ENCODE peak calls at places on chromosomes 3 and 15, in six cellular contexts. One of them, this sample, is unnamed.

GRCh38 chr15:85527907-85528306 is 147.5 kb downstream of the AKAP13 start:
- DNase-seq in spleen: no peak
- DNase-seq in breast epithelium: no peak
- DNase-seq in GM12878: no peak
- DNase-seq in stomach: no peak
- DNase-seq in transverse colon: no peak
- DNase-seq in this sample: no peak

GRCh38 chr3:142815803-142816202 is 73.1 kb downstream of the PCOLCE2 start:
- DNase-seq in spleen: no peak
- DNase-seq in breast epithelium: no peak
- DNase-seq in GM12878: no peak
- DNase-seq in stomach: no peak
- DNase-seq in transverse colon: no peak
- DNase-seq in this sample: no peak

GRCh38 chr3:141401584-141402475 is 33.5 kb downstream of the ZBTB38 start:
- DNase-seq in spleen: peak; percentile 93
- DNase-seq in breast epithelium: no peak
- DNase-seq in GM12878: no peak
- DNase-seq in stomach: peak; percentile 53
- DNase-seq in transverse colon: peak; percentile 51
- DNase-seq in this sample: no peak

GRCh38 chr3:150870406-150870805 is 34.8 kb downstream of the MINDY4B start:
- DNase-seq in spleen: no peak
- DNase-seq in breast epithelium: no peak
- DNase-seq in GM12878: no peak
- DNase-seq in stomach: no peak
- DNase-seq in transverse colon: no peak
- DNase-seq in this sample: no peak

GRCh38 chr3:67947808-67948508 is 293.5 kb upstream of the SUCLG2 start:
- DNase-seq in spleen: peak; percentile 71
- DNase-seq in breast epithelium: no peak
- DNase-seq in GM12878: no peak
- DNase-seq in stomach: no peak
- DNase-seq in transverse colon: no peak
- DNase-seq in this sample: no peak

GRCh38 chr3:179852117-179852886 is 184.4 kb downstream of the PEX5L start:
- DNase-seq in spleen: no peak
- DNase-seq in breast epithelium: no peak
- DNase-seq in GM12878: no peak
- DNase-seq in stomach: no peak
- DNase-seq in transverse colon: no peak
- DNase-seq in this sample: no peak

GRCh38 chr3:158100681-158101080 is 5.5 kb downstream of the SHOX2 start:
- DNase-seq in spleen: no peak
- DNase-seq in breast epithelium: no peak
- DNase-seq in GM12878: no peak
- DNase-seq in stomach: no peak
- DNase-seq in transverse colon: no peak
- DNase-seq in this sample: no peak

GRCh38 chr3:186609247-186609868 is 3.5 kb upstream of the AHSG start:
- DNase-seq in spleen: no peak
- DNase-seq in breast epithelium: no peak
- DNase-seq in GM12878: no peak
- DNase-seq in stomach: peak; percentile 41
- DNase-seq in transverse colon: no peak
- DNase-seq in this sample: no peak

GRCh38 chr3:95333826-95334225 is 1271.0 kb downstream of the NSUN3 start:
- DNase-seq in spleen: no peak
- DNase-seq in breast epithelium: no peak
- DNase-seq in GM12878: no peak
- DNase-seq in stomach: no peak
- DNase-seq in transverse colon: no peak
- DNase-seq in this sample: no peak

GRCh38 chr3:64895095-64895494 is 207.3 kb upstream of the ADAMTS9 start:
- DNase-seq in spleen: no peak
- DNase-seq in breast epithelium: no peak
- DNase-seq in GM12878: no peak
- DNase-seq in stomach: no peak
- DNase-seq in transverse colon: no peak
- DNase-seq in this sample: no peak

GRCh38 chr15:96123028-96123400 is 207.5 kb upstream of the NR2F2 start:
- DNase-seq in spleen: no peak
- DNase-seq in breast epithelium: no peak
- DNase-seq in GM12878: no peak
- DNase-seq in stomach: no peak
- DNase-seq in transverse colon: no peak
- DNase-seq in this sample: no peak

GRCh38 chr3:59766165-59766872 is 716.5 kb upstream of the CFAP20DC start:
- DNase-seq in spleen: no peak
- DNase-seq in breast epithelium: no peak
- DNase-seq in GM12878: no peak
- DNase-seq in stomach: no peak
- DNase-seq in transverse colon: no peak
- DNase-seq in this sample: no peak

GRCh38 chr15:89381888-89382287 is 47.3 kb upstream of the POLG start:
- DNase-seq in spleen: no peak
- DNase-seq in breast epithelium: no peak
- DNase-seq in GM12878: no peak
- DNase-seq in stomach: no peak
- DNase-seq in transverse colon: no peak
- DNase-seq in this sample: no peak

GRCh38 chr3:83317605-83318004 is 1556.2 kb upstream of the GBE1 start:
- DNase-seq in spleen: no peak
- DNase-seq in breast epithelium: no peak
- DNase-seq in GM12878: no peak
- DNase-seq in stomach: no peak
- DNase-seq in transverse colon: no peak
- DNase-seq in this sample: no peak

GRCh38 chr15:20351448-20351961 is 190.1 kb downstream of the GOLGA6L6 start:
- DNase-seq in spleen: peak; percentile 84
- DNase-seq in breast epithelium: peak; percentile 51
- DNase-seq in GM12878: no peak
- DNase-seq in stomach: peak; percentile 24
- DNase-seq in transverse colon: no peak
- DNase-seq in this sample: peak; percentile 88

GRCh38 chr15:37888356-37888755 is 46.1 kb upstream of the TMCO5A start:
- DNase-seq in spleen: no peak
- DNase-seq in breast epithelium: no peak
- DNase-seq in GM12878: no peak
- DNase-seq in stomach: no peak
- DNase-seq in transverse colon: no peak
- DNase-seq in this sample: no peak

GRCh38 chr3:13544293-13544831 is 4.6 kb upstream of the FBLN2 start:
- DNase-seq in spleen: no peak
- DNase-seq in breast epithelium: no peak
- DNase-seq in GM12878: no peak
- DNase-seq in stomach: no peak
- DNase-seq in transverse colon: no peak
- DNase-seq in this sample: no peak

GRCh38 chr3:30357897-30358296 is 248.5 kb upstream of the TGFBR2 start:
- DNase-seq in spleen: no peak
- DNase-seq in breast epithelium: no peak
- DNase-seq in GM12878: no peak
- DNase-seq in stomach: no peak
- DNase-seq in transverse colon: no peak
- DNase-seq in this sample: no peak

GRCh38 chr3:70871909-70872656 is 559.6 kb upstream of the MDFIC2 start:
- DNase-seq in spleen: no peak
- DNase-seq in breast epithelium: no peak
- DNase-seq in GM12878: no peak
- DNase-seq in stomach: no peak
- DNase-seq in transverse colon: no peak
- DNase-seq in this sample: no peak

GRCh38 chr15:84826369-84826823 is 9.2 kb downstream of the ALPK3 start:
- DNase-seq in spleen: no peak
- DNase-seq in breast epithelium: no peak
- DNase-seq in GM12878: no peak
- DNase-seq in stomach: peak; percentile 76
- DNase-seq in transverse colon: peak; percentile 50
- DNase-seq in this sample: no peak

DNA sequence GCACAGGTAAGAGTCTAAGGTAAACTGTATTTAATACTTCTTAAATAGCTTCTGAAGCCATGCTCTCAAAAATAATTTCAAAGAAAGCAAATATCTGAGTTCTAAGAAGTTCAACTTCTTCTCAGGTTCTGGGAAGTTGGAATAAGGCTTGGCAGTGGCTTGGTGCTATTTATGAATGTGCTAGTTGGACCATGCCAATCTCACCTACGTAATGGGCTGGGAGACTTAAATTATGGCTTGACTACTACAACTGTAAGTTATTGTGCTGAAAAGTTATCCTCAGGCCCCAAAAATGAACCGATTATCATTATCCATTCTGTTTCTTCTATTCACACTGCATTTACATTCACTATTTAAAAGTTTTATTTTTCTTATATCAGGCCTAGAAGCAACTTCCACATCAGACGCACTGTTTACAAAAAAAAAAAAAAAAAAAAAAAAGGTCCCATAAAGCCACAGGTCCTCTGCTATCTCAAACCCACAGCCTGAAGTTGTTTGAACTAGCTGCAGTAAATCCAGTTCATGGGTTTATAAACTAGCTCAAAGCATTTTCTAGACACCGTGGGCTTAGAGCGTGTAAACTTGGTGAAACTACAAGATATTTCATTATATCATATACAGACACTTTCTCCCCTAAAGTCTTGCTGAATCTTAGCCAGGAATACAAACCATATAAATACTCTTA is 3.4 kb downstream of the LRIG1 start:
- DNase-seq in spleen: no peak
- DNase-seq in breast epithelium: no peak
- DNase-seq in GM12878: no peak
- DNase-seq in stomach: no peak
- DNase-seq in transverse colon: no peak
- DNase-seq in this sample: no peak
- TF ChIP-seq POLR2AphosphoS5 in spleen: no peak
- TF ChIP-seq POLR2AphosphoS5 in breast epithelium: no peak
- TF ChIP-seq POLR2AphosphoS5 in GM12878: no peak
- TF ChIP-seq POLR2AphosphoS5 in stomach: peak; percentile 7
- TF ChIP-seq POLR2AphosphoS5 in transverse colon: peak; percentile 34
- TF ChIP-seq POLR2AphosphoS5 in this sample: no peak

GRCh38 chr15:75790631-75791336 is 52.5 kb upstream of the UBE2Q2 start:
- DNase-seq in spleen: no peak
- DNase-seq in breast epithelium: no peak
- DNase-seq in GM12878: no peak
- DNase-seq in stomach: no peak
- DNase-seq in transverse colon: no peak
- DNase-seq in this sample: peak; percentile 74

GRCh38 chr15:75782926-75783325 is 60.3 kb upstream of the UBE2Q2 start:
- DNase-seq in spleen: no peak
- DNase-seq in breast epithelium: no peak
- DNase-seq in GM12878: no peak
- DNase-seq in stomach: no peak
- DNase-seq in transverse colon: no peak
- DNase-seq in this sample: no peak

GRCh38 chr15:75786564-75786925 is 56.7 kb upstream of the UBE2Q2 start:
- DNase-seq in spleen: no peak
- DNase-seq in breast epithelium: no peak
- DNase-seq in GM12878: no peak
- DNase-seq in stomach: no peak
- DNase-seq in transverse colon: no peak
- DNase-seq in this sample: peak; percentile 44

GRCh38 chr15:75791337-75791713 is 51.9 kb upstream of the UBE2Q2 start:
- DNase-seq in spleen: peak; percentile 56
- DNase-seq in breast epithelium: no peak
- DNase-seq in GM12878: no peak
- DNase-seq in stomach: no peak
- DNase-seq in transverse colon: no peak
- DNase-seq in this sample: no peak

GRCh38 chr15:75785771-75786563 is 57.3 kb upstream of the UBE2Q2 start:
- DNase-seq in spleen: no peak
- DNase-seq in breast epithelium: no peak
- DNase-seq in GM12878: no peak
- DNase-seq in stomach: no peak
- DNase-seq in transverse colon: no peak
- DNase-seq in this sample: peak; percentile 54
- TF ChIP-seq CTCF in spleen: no peak
- TF ChIP-seq CTCF in breast epithelium: no peak
- TF ChIP-seq CTCF in GM12878: no peak
- TF ChIP-seq CTCF in stomach: no peak
- TF ChIP-seq CTCF in transverse colon: no peak
- TF ChIP-seq CTCF in this sample: no peak

GRCh38 chr15:51866161-51866560 is 36.7 kb downstream of the TMOD3 start:
- DNase-seq in spleen: no peak
- DNase-seq in breast epithelium: no peak
- DNase-seq in GM12878: no peak
- DNase-seq in stomach: no peak
- DNase-seq in transverse colon: no peak
- DNase-seq in this sample: no peak

GRCh38 chr15:51865291-51865690 is 35.8 kb downstream of the TMOD3 start:
- DNase-seq in spleen: no peak
- DNase-seq in breast epithelium: no peak
- DNase-seq in GM12878: no peak
- DNase-seq in stomach: no peak
- DNase-seq in transverse colon: no peak
- DNase-seq in this sample: no peak

GRCh38 chr15:51864408-51865056 is 35.1 kb downstream of the TMOD3 start:
- DNase-seq in spleen: no peak
- DNase-seq in breast epithelium: no peak
- DNase-seq in GM12878: no peak
- DNase-seq in stomach: no peak
- DNase-seq in transverse colon: no peak
- DNase-seq in this sample: no peak

GRCh38 chr15:51863131-51863530 is 33.7 kb downstream of the TMOD3 start:
- DNase-seq in spleen: no peak
- DNase-seq in breast epithelium: no peak
- DNase-seq in GM12878: no peak
- DNase-seq in stomach: no peak
- DNase-seq in transverse colon: no peak
- DNase-seq in this sample: no peak

GRCh38 chr15:51861557-51862350 is 32.3 kb downstream of the TMOD3 start:
- DNase-seq in spleen: no peak
- DNase-seq in breast epithelium: no peak
- DNase-seq in GM12878: no peak
- DNase-seq in stomach: no peak
- DNase-seq in transverse colon: no peak
- DNase-seq in this sample: no peak
- TF ChIP-seq POLR2AphosphoS5 in spleen: peak; percentile 20
- TF ChIP-seq POLR2AphosphoS5 in breast epithelium: no peak
- TF ChIP-seq POLR2AphosphoS5 in GM12878: no peak
- TF ChIP-seq POLR2AphosphoS5 in stomach: no peak
- TF ChIP-seq POLR2AphosphoS5 in transverse colon: no peak
- TF ChIP-seq POLR2AphosphoS5 in this sample: no peak

GRCh38 chr3:15948403-15948802 is 150.6 kb upstream of the ANKRD28 start:
- DNase-seq in spleen: no peak
- DNase-seq in breast epithelium: no peak
- DNase-seq in GM12878: no peak
- DNase-seq in stomach: no peak
- DNase-seq in transverse colon: no peak
- DNase-seq in this sample: no peak

GRCh38 chr3:15952543-15953175 is 154.9 kb upstream of the ANKRD28 start:
- DNase-seq in spleen: no peak
- DNase-seq in breast epithelium: no peak
- DNase-seq in GM12878: no peak
- DNase-seq in stomach: no peak
- DNase-seq in transverse colon: no peak
- DNase-seq in this sample: no peak

GRCh38 chr3:15955968-15956367 is 158.2 kb upstream of the ANKRD28 start:
- DNase-seq in spleen: no peak
- DNase-seq in breast epithelium: no peak
- DNase-seq in GM12878: no peak
- DNase-seq in stomach: no peak
- DNase-seq in transverse colon: no peak
- DNase-seq in this sample: no peak

GRCh38 chr3:15958692-15959433 is 161.1 kb upstream of the ANKRD28 start:
- DNase-seq in spleen: no peak
- DNase-seq in breast epithelium: no peak
- DNase-seq in GM12878: no peak
- DNase-seq in stomach: no peak
- DNase-seq in transverse colon: no peak
- DNase-seq in this sample: no peak

GRCh38 chr3:15953841-15954240 is 156.1 kb upstream of the ANKRD28 start:
- DNase-seq in spleen: no peak
- DNase-seq in breast epithelium: no peak
- DNase-seq in GM12878: no peak
- DNase-seq in stomach: no peak
- DNase-seq in transverse colon: no peak
- DNase-seq in this sample: no peak
- TF ChIP-seq CTCF in spleen: no peak
- TF ChIP-seq CTCF in breast epithelium: no peak
- TF ChIP-seq CTCF in GM12878: peak; percentile 30
- TF ChIP-seq CTCF in stomach: no peak
- TF ChIP-seq CTCF in transverse colon: no peak
- TF ChIP-seq CTCF in this sample: no peak